ENCODE peak calls at places on chromosomes 4 and X, in six cellular contexts. Q, W, E, L, T and C are unnamed samples.

GRCh38 chrX:29215251-29215650 is 628.0 kb downstream of the IL1RAPL1 start:
- DNase-seq in L (no peak), T (peak; percentile 64), W (no peak), E (peak; percentile 17), Q (no peak), C (peak; percentile 5)

GRCh38 chr4:110412354-110412753 is 63.6 kb upstream of the ENPEP start:
- DNase-seq in Q (no peak), E (no peak), T (no peak), W (no peak), L (no peak), C (no peak)

GRCh38 chrX:67582436-67582835 is 38.6 kb downstream of the AR start:
- DNase-seq in Q (no peak), T (no peak), L (no peak), E (no peak), W (no peak), C (no peak)

GRCh38 chr4:150264595-150265141 is 186.4 kb downstream of the DCLK2 start:
- DNase-seq in W (no peak), E (peak; percentile 46), L (no peak), Q (no peak), T (no peak), C (no peak)

GRCh38 chr4:3683077-3683743 is 83.0 kb upstream of the ADRA2C start:
- DNase-seq in Q (no peak), E (no peak), W (peak; percentile 65), T (no peak), L (no peak), C (no peak)

GRCh38 chrX:135707880-135708279 is 5.6 kb upstream of the CT45A1 start:
- DNase-seq in T (no peak), E (no peak), W (no peak), L (no peak), Q (no peak), C (peak; percentile 0)

GRCh38 chr4:169270810-169271691 is at the start of gene SH3RF1:
- DNase-seq in E (peak; percentile 82), Q (no peak), L (peak; percentile 75), W (peak; percentile 89), T (peak; percentile 82), C (peak; percentile 72)

GRCh38 chr4:11354531-11354930 is 74.2 kb downstream of the HS3ST1 start:
- DNase-seq in E (no peak), L (no peak), Q (no peak), T (no peak), W (no peak), C (no peak)

GRCh38 chr4:4758708-4759107 is 100.8 kb upstream of the MSX1 start:
- DNase-seq in T (no peak), Q (no peak), L (no peak), E (no peak), W (no peak), C (no peak)

GRCh38 chrX:3176439-3176820 is 135.2 kb downstream of the ARSF start:
- DNase-seq in E (peak; percentile 70), W (no peak), L (no peak), Q (no peak), T (peak; percentile 49), C (peak; percentile 30)

GRCh38 chr4:105130945-105131344 is 15.7 kb upstream of the TET2 start:
- DNase-seq in E (no peak), L (no peak), W (no peak), Q (no peak), T (no peak), C (no peak)

GRCh38 chrX:118726887-118727685 is at the start of gene IL13RA1:
- DNase-seq in Q (no peak), E (peak; percentile 90), W (peak; percentile 80), T (peak; percentile 76), L (peak; percentile 53), C (peak; percentile 81)

GRCh38 chr4:173281420-173282333 is 52.5 kb downstream of the HMGB2 start:
- DNase-seq in L (no peak), Q (no peak), W (no peak), T (no peak), E (no peak), C (no peak)

GRCh38 chr4:152577708-152578421 is 42.0 kb upstream of the FBXW7 start:
- DNase-seq in E (no peak), Q (no peak), W (no peak), L (no peak), T (no peak), C (no peak)

GRCh38 chr4:123997736-123998449 is 601.3 kb downstream of the SPRY1 start:
- DNase-seq in E (no peak), L (no peak), W (no peak), Q (no peak), T (no peak), C (no peak)

GRCh38 chr4:26879805-26880204 is 19.2 kb downstream of the STIM2 start:
- DNase-seq in T (no peak), L (no peak), Q (no peak), E (no peak), W (no peak), C (no peak)

GRCh38 chrX:3461824-3462508 is 115.5 kb upstream of the MXRA5 start:
- DNase-seq in L (no peak), E (peak; percentile 22), W (no peak), T (no peak), Q (no peak), C (no peak)

GRCh38 chr4:148044889-148045352 is 313.0 kb downstream of the ARHGAP10 start:
- DNase-seq in Q (no peak), W (no peak), T (no peak), L (no peak), E (peak; percentile 64), C (no peak)